ENCODE peak calls at places on chromosomes 6 and 20, in five cellular contexts. K is hepatocyte, O is GM23248, Z is HCT116, T is neural progenitor cell. L is an unnamed sample.

GRCh38 chr6:24273471-24273870 is 84.4 kb downstream of the DCDC2 start:
- DNase-seq in Z (no peak), T (no peak), K (no peak), O (peak; percentile 36), L (no peak)

GRCh38 chr6:19613678-19614077 is 223.5 kb upstream of the ID4 start:
- DNase-seq in Z (peak; percentile 4), T (peak; percentile 5), O (peak; percentile 2), K (no peak), L (no peak)

GRCh38 chr20:34564810-34565209 is 6.3 kb downstream of the MAP1LC3A start:
- DNase-seq in K (no peak), O (no peak), T (no peak), Z (no peak), L (no peak)

GRCh38 chr6:56713285-56713684 is 70.6 kb upstream of the DST start:
- DNase-seq in O (peak; percentile 93), K (peak; percentile 63), Z (peak; percentile 77), T (no peak), L (no peak)

GRCh38 chr20:50726955-50727791 is 4.2 kb upstream of the PARD6B start:
- DNase-seq in O (peak; percentile 13), Z (no peak), T (no peak), K (no peak), L (no peak)

GRCh38 chr20:35319206-35320197 is 27.3 kb upstream of the FAM83C start:
- DNase-seq in O (peak; percentile 58), T (no peak), K (no peak), Z (no peak), L (no peak)

GRCh38 chr20:20393207-20393606 is 25.3 kb downstream of the INSM1 start:
- DNase-seq in K (no peak), O (peak; percentile 13), T (no peak), Z (no peak), L (no peak)

GRCh38 chr20:8389381-8390368 is 257.6 kb downstream of the PLCB1 start:
- DNase-seq in O (peak; percentile 67), Z (peak; percentile 23), K (peak; percentile 66), T (peak; percentile 63), L (peak; percentile 69)

GRCh38 chr6:155303361-155303870 is 10.9 kb downstream of the TFB1M start:
- DNase-seq in K (no peak), O (no peak), T (no peak), Z (no peak), L (no peak)

GRCh38 chr6:166258854-166259276 is 49.3 kb downstream of the PRR18 start:
- DNase-seq in O (no peak), T (no peak), Z (no peak), K (no peak), L (no peak)

GRCh38 chr6:69696273-69696672 is 100.5 kb downstream of the LMBRD1 start:
- DNase-seq in Z (peak; percentile 8), O (peak; percentile 15), K (no peak), T (no peak), L (no peak)

GRCh38 chr6:43952746-43953145 is 174.5 kb downstream of the MRPL14 start:
- DNase-seq in T (no peak), O (no peak), K (no peak), Z (peak; percentile 21), L (no peak)

GRCh38 chr6:82576284-82576683 is 212.7 kb downstream of the TPBG start:
- DNase-seq in Z (no peak), K (no peak), O (no peak), T (no peak), L (no peak)

GRCh38 chr6:47200536-47201334 is 109.0 kb downstream of the TNFRSF21 start:
- DNase-seq in T (no peak), K (no peak), O (no peak), Z (no peak), L (no peak)

GRCh38 chr6:25684565-25684964 is 32.5 kb downstream of the SCGN start:
- DNase-seq in O (no peak), K (no peak), Z (no peak), T (no peak), L (no peak)

GRCh38 chr6:148926478-148926877 is 179.6 kb downstream of the UST start:
- DNase-seq in O (no peak), Z (no peak), T (no peak), K (no peak), L (no peak)

GRCh38 chr6:6169141-6169540 is 151.3 kb downstream of the F13A1 start:
- DNase-seq in K (no peak), O (no peak), Z (no peak), T (no peak), L (peak; percentile 58)

GRCh38 chr6:14910692-14911547 is 334.9 kb upstream of the JARID2 start:
- DNase-seq in O (no peak), Z (no peak), K (no peak), T (no peak), L (no peak)

GRCh38 chr6:109626311-109626710 is 64.7 kb downstream of the AK9 start:
- DNase-seq in Z (no peak), T (no peak), K (no peak), O (no peak), L (no peak)

GRCh38 chr6:42243046-42243445 is 25.4 kb upstream of the MRPS10 start:
- DNase-seq in O (no peak), K (no peak), T (no peak), Z (no peak), L (no peak)

GRCh38 chr20:9837634-9838033 is 1.2 kb downstream of the PAK5 start:
- DNase-seq in Z (no peak), T (peak; percentile 2), O (no peak), K (no peak), L (no peak)

GRCh38 chr20:31717478-31717946 is 5.2 kb downstream of the BCL2L1 start:
- DNase-seq in O (no peak), Z (no peak), K (no peak), T (no peak), L (no peak)

GRCh38 chr20:8967641-8968245 is 101.1 kb upstream of the PLCB4 start:
- DNase-seq in Z (no peak), T (no peak), K (no peak), O (no peak), L (no peak)

GRCh38 chr6:90492798-90493197 is 94.1 kb downstream of the MAP3K7 start:
- DNase-seq in K (no peak), T (no peak), O (no peak), Z (no peak), L (no peak)

GRCh38 chr6:110357298-110357695 is 852 bp downstream of the METTL24 start:
- DNase-seq in K (no peak), T (no peak), Z (no peak), O (no peak), L (no peak)

GRCh38 chr6:53410508-53411258 is 61.9 kb upstream of the ELOVL5 start:
- DNase-seq in K (peak; percentile 46), Z (peak; percentile 22), T (no peak), O (peak; percentile 67), L (peak; percentile 65)

GRCh38 chr6:6806793-6807518 is 218.4 kb downstream of the LY86 start:
- DNase-seq in Z (no peak), K (no peak), O (no peak), T (no peak), L (no peak)

GRCh38 chr6:106562001-106562400 is 67.3 kb downstream of the RTN4IP1 start:
- DNase-seq in T (no peak), Z (no peak), K (no peak), O (peak; percentile 35), L (no peak)

GRCh38 chr6:106558364-106558763 is 70.9 kb downstream of the RTN4IP1 start:
- DNase-seq in O (no peak), Z (no peak), T (no peak), K (no peak), L (no peak)

GRCh38 chr6:106563614-106564013 is 65.7 kb downstream of the RTN4IP1 start:
- DNase-seq in O (no peak), K (no peak), Z (no peak), T (no peak), L (no peak)

GRCh38 chr6:106557837-106558236 is 71.5 kb downstream of the RTN4IP1 start:
- DNase-seq in T (no peak), Z (no peak), K (no peak), O (peak; percentile 48), L (no peak)

GRCh38 chr6:106560966-106561740 is 68.1 kb downstream of the RTN4IP1 start:
- DNase-seq in Z (no peak), T (no peak), O (peak; percentile 90), K (peak; percentile 23), L (no peak)
- TF ChIP-seq EZH2phosphoT487 in Z (no peak), T (no peak), O (no peak), K (no peak), L (no peak)

DNA sequence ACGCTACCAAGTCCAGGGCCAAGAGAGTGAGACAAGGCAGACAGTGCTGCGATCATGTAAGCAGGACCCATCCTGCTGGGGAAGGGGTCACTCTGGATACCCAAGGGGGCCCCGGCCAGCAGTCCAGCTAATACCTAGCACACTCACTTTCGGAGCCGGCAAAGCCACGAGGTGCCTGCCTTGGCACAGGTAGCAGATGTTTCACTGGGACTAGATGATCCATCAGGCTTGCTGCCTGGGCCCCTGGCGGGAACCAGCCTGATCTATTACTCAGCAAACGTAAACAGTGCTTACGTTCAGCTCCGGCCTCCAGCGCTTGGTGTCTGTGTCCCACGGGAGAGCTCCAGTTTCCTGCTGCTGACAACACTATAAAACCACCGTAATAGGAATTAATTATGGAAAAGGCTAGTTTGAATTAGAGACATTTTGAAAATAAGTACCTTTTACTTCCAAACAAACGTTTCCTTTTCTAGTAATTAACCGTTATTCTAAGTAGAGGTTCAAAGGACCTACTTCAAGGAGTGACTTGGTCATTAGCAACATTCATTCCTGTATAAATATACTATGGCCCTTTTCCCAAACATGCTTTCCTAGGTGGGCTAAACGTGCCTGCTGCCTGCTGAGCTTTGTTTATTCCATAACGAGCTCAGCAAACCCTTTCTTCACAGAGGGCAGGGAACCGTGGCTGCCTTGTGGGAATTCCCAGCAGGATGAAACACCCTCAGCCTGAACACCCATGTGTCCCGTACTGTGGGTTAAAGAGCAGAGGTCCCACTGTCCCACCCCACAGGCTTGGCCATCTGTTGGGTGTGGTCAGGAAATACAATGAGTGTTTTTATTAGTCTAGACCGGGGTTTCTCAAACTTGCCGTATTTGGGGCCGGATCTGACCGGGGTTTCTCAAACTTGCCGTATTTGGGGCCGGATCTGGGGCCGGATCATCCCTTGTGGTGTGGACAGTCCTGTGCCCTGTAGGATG is 18.4 kb downstream of the SLC22A23 start:
- DNase-seq in O (peak; percentile 77), K (peak; percentile 72), Z (no peak), T (no peak), L (no peak)
- TF ChIP-seq EZH2phosphoT487 in O (no peak), K (no peak), Z (no peak), T (no peak), L (no peak)

DNA sequence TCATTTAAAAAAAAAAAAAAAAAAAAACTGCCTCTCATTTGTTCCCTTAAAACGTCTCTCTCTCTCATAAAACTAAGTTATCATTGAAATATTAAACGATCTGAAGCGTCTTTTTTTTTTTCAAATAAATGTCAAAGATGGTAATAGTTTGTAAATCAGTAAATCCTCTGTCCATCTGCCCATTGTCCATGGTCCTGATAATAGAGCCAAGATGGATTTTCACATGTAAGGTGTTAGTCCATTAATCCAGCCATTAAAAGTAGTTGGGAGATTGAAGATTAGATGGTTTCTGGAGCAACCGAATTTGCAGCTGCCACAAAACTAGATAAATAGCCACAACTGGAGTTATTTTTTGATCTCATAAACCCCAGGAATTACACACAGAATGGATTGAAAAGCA is 145.8 kb upstream of the SNX9 start:
- DNase-seq in K (no peak), Z (no peak), O (no peak), T (no peak), L (no peak)
- TF ChIP-seq EZH2phosphoT487 in K (no peak), Z (no peak), O (no peak), T (no peak), L (no peak)

DNA sequence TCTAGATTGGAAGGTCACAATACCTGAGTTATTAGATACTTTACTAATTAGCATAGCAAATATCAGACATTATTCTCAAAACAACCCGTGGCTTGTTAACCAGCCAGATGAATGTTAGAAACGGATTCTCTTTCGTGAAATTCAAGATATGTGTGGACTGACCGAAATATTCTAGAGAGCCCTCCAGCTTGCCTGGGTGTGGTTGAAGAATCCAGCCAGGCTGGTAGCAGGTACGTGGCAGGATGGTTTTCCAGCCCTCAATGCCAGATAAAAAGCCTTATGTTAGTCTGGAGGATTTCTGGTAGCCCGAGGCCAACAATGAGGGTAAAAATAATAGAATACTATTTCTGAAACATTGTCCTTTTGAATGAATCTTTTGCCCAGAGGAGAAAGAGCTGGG is 19.3 kb downstream of the ECT2L start:
- DNase-seq in K (no peak), O (no peak), T (no peak), Z (no peak), L (no peak)
- TF ChIP-seq EZH2phosphoT487 in K (no peak), O (no peak), T (no peak), Z (no peak), L (no peak)

L was measured in GM23338.